ENCODE peak calls at places on chromosomes 6 and 20, in eight cellular contexts. Y is psoas muscle, U is heart right ventricle, S is heart left ventricle, X is bronchial epithelial cell, M is HCT116, H is left lung, N is HL-60. D is an unnamed sample. For H3K27me3, the result is how much of the 10 kb centered on the place peaks cover.

GRCh38 chr6:3962897-3963296 is 113.7 kb downstream of the FAM50B start:
- DNase-seq in H (no peak), Y (no peak), U (no peak), M (no peak), X (no peak), N (no peak), S (no peak), D (no peak)

GRCh38 chr20:33211817-33212424 is 5.2 kb upstream of the BPIFA3 start:
- DNase-seq in X (peak), M (peak), S (no peak), N (peak), H (peak), U (no peak), Y (no peak), D (no peak)

GRCh38 chr6:9520417-9521151 is 894.3 kb downstream of the TFAP2A start:
- DNase-seq in Y (no peak), U (no peak), X (peak), S (no peak), H (no peak), M (peak), N (no peak), D (no peak)

GRCh38 chr20:45415822-45416637 is at the start of gene PIGT:
- DNase-seq in X (peak), U (peak), M (peak), S (peak), H (peak), Y (peak), N (peak), D (peak)

GRCh38 chr6:135895231-135895931 is 43.9 kb downstream of the PDE7B start:
- DNase-seq in M (no peak), H (no peak), S (no peak), U (no peak), N (no peak), X (no peak), Y (no peak), D (no peak)

GRCh38 chr20:61925555-61926252 is 140.0 kb downstream of the TAF4 start:
- DNase-seq in U (peak), N (no peak), S (no peak), M (peak), X (peak), Y (peak), H (no peak), D (no peak)

GRCh38 chr6:315226-315625 is 22.9 kb downstream of the DUSP22 start:
- DNase-seq in N (no peak), Y (no peak), M (no peak), U (no peak), H (no peak), S (no peak), X (no peak), D (no peak)

GRCh38 chr20:4947817-4948559 is 53.3 kb downstream of the SLC23A2 start:
- DNase-seq in S (no peak), U (no peak), N (no peak), M (no peak), X (no peak), Y (no peak), H (no peak), D (no peak)

GRCh38 chr20:33506576-33506975 is 16.7 kb downstream of the CBFA2T2 start:
- DNase-seq in Y (no peak), H (no peak), X (no peak), S (no peak), M (no peak), U (no peak), N (no peak), D (no peak)

GRCh38 chr6:39330476-39330875 is 8.0 kb upstream of the KCNK16 start:
- DNase-seq in M (no peak), S (peak), X (no peak), N (peak), U (no peak), H (no peak), Y (no peak), D (no peak)

GRCh38 chr6:31441368-31442267 is 38.2 kb downstream of the MICA start:
- DNase-seq in S (peak), X (peak), Y (peak), H (peak), U (peak), N (peak), M (no peak), D (peak)

GRCh38 chr20:43746344-43747137 is 19.7 kb upstream of the GTSF1L start:
- DNase-seq in H (no peak), M (no peak), Y (no peak), S (no peak), U (no peak), X (no peak), N (peak), D (no peak)

GRCh38 chr20:2230671-2231488 is 64.9 kb upstream of the TGM3 start:
- DNase-seq in M (no peak), H (no peak), X (no peak), N (no peak), U (no peak), Y (no peak), S (no peak), D (no peak)

GRCh38 chr20:43723735-43724134 is 3.1 kb downstream of the GTSF1L start:
- DNase-seq in N (peak), S (no peak), X (no peak), U (no peak), H (no peak), M (no peak), Y (no peak), D (no peak)

GRCh38 chr6:38175786-38176185 is 356.3 kb downstream of the ZFAND3 start:
- DNase-seq in H (no peak), U (no peak), S (no peak), X (no peak), M (no peak), N (no peak), Y (no peak), D (no peak)

GRCh38 chr6:81744136-81744535 is 8.3 kb downstream of the TENT5A start:
- DNase-seq in N (no peak), Y (no peak), H (no peak), M (no peak), U (no peak), S (no peak), X (no peak), D (no peak)

GRCh38 chr20:50303573-50304500 is 113.2 kb downstream of the CEBPB start:
- DNase-seq in S (peak), U (peak), X (peak), H (no peak), Y (peak), M (no peak), N (peak), D (no peak)

GRCh38 chr20:46635514-46636091 is 15.7 kb downstream of the SLC13A3 start:
- DNase-seq in N (no peak), S (no peak), X (peak), M (no peak), Y (no peak), H (no peak), U (no peak), D (no peak)

GRCh38 chr6:158417760-158418098 is 105.5 kb downstream of the TULP4 start:
- DNase-seq in S (no peak), N (no peak), M (no peak), U (no peak), X (peak), H (no peak), Y (no peak), D (no peak)

GRCh38 chr20:1215386-1216170 is 10.3 kb upstream of the RAD21L1 start:
- DNase-seq in S (no peak), H (no peak), U (no peak), Y (no peak), X (no peak), M (no peak), N (no peak), D (no peak)

GRCh38 chr20:18653736-18654447 is 66.0 kb downstream of the DTD1 start:
- DNase-seq in M (no peak), H (no peak), S (no peak), Y (no peak), X (no peak), U (no peak), N (no peak), D (no peak)

GRCh38 chr6:26309731-26310142 is 55.3 kb upstream of the BTN3A2 start:
- DNase-seq in M (peak), X (peak), U (no peak), S (no peak), H (no peak), N (no peak), Y (no peak), D (no peak)

GRCh38 chr6:84804720-84805119 is 40.3 kb upstream of the TBX18 start:
- DNase-seq in N (no peak), Y (no peak), X (peak), S (no peak), H (no peak), U (no peak), M (no peak), D (no peak)

GRCh38 chr6:89050155-89050554 is 30.4 kb upstream of the PNRC1 start:
- DNase-seq in X (peak), N (peak), M (no peak), S (peak), U (peak), Y (peak), H (no peak), D (no peak)

GRCh38 chr20:23142162-23143050 is 56.3 kb upstream of the CD93 start:
- DNase-seq in S (no peak), Y (peak), U (no peak), X (peak), N (peak), H (peak), M (no peak), D (no peak)

GRCh38 chr6:90411292-90411781 is 114.7 kb upstream of the BACH2 start:
- DNase-seq in M (peak), H (no peak), U (no peak), S (no peak), Y (no peak), X (peak), N (no peak), D (no peak)

GRCh38 chr20:15113374-15113773 is 776.0 kb upstream of the FLRT3 start:
- DNase-seq in X (no peak), M (no peak), N (no peak), Y (no peak), U (no peak), S (no peak), H (no peak), D (no peak)

GRCh38 chr20:17622851-17623508 is 53.1 kb downstream of the DSTN start:
- DNase-seq in U (no peak), X (no peak), N (no peak), H (peak), Y (no peak), M (no peak), S (peak), D (no peak)

GRCh38 chr20:16846011-16846410 is 97.9 kb downstream of the OTOR start:
- DNase-seq in S (no peak), N (no peak), U (no peak), Y (no peak), H (no peak), M (no peak), X (no peak), D (no peak)

GRCh38 chr20:60804918-60805631 is 447.0 kb upstream of the CDH4 start:
- DNase-seq in N (no peak), S (no peak), X (no peak), M (no peak), U (no peak), H (no peak), Y (no peak), D (no peak)

GRCh38 chr20:4811661-4812181 is 90.0 kb downstream of the PRND start:
- DNase-seq in Y (peak), U (peak), H (peak), N (peak), M (no peak), X (no peak), S (peak), D (peak)

GRCh38 chr6:14838041-14838596 is 407.8 kb upstream of the JARID2 start:
- DNase-seq in M (no peak), Y (no peak), S (no peak), U (no peak), N (no peak), X (no peak), H (no peak), D (no peak)

GRCh38 chr6:13712485-13712990 is 903 bp upstream of the RANBP9 start:
- DNase-seq in N (peak), U (no peak), M (no peak), X (no peak), H (no peak), S (no peak), Y (no peak), D (no peak)

DNA sequence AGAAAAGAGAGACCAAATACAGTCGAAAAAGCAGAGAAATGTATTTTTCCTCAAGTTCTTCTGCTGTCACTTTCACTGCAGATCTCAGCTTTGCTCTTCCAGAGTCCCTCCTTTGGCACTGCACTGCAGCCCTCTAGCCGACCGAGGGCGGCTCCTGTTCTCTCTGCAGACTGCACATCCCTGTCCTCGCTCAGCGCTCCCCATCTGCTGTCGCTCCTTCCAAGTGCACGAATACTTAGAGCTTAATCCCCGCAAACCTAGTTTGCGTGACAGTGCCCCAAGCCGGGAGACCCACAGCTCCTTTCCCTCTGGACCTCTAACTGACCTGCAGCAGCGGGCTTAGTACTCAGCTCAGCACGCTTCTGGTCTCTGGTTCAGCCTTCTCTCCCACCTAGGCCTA is 15.2 kb downstream of the RPP21 start:
- DNase-seq in S (no peak), N (no peak), M (no peak), U (no peak), X (no peak), Y (no peak), H (no peak), D (no peak)
- H3K27me3 ChIP-seq in S (under half), N (under half), M (under half), U (half or more), X (under half), Y (under half), H (half or more), D (under half)

DNA sequence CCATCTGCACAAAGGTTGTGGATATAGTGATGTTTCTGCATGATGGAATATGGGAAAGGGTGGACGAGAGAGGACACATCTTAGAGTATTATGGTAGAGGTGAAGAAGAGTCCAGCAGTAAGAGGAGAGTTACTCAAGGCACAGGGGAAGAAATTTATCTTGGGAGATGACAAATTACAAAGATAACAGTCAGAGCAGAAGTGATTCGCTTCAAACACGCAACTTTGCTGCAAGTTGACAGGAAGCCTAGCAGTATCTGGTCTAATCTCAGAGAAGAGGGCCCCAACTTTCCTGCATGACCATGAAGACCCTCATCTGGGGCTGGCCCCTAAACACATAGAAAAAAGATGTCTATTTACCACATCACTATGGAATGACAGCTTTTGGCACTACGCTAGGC is 1.2 kb upstream of the CALHM6 start:
- DNase-seq in M (no peak), N (no peak), H (no peak), X (no peak), S (no peak), U (no peak), Y (no peak), D (no peak)
- H3K27me3 ChIP-seq in M (under half), N (under half), H (under half), X (under half), S (under half), U (under half), Y (under half), D (under half)

GRCh38 chr20:36017034-36017951 is 48.9 kb downstream of the CNBD2 start:
- DNase-seq in H (peak), S (no peak), U (no peak), N (no peak), Y (no peak), M (no peak), X (peak), D (no peak)
- H3K27me3 ChIP-seq in H (under half), S (under half), U (under half), N (under half), Y (under half), M (under half), X (under half), D (under half)

GRCh38 chr20:21693322-21693721 is 12.1 kb upstream of the PAX1 start:
- DNase-seq in H (no peak), S (no peak), M (no peak), X (no peak), Y (no peak), U (no peak), N (peak), D (no peak)
- H3K27me3 ChIP-seq in H (half or more), S (under half), M (under half), X (under half), Y (under half), U (half or more), N (under half), D (under half)

GRCh38 chr6:113500221-113500620 is 356.9 kb upstream of the MARCKS start:
- DNase-seq in S (no peak), H (no peak), M (no peak), U (no peak), Y (no peak), X (peak), N (no peak), D (no peak)
- H3K27me3 ChIP-seq in S (under half), H (under half), M (under half), U (under half), Y (under half), X (under half), N (under half), D (under half)

GRCh38 chr6:66179363-66179762 is 472.3 kb upstream of the EYS start:
- DNase-seq in U (no peak), H (no peak), N (no peak), S (no peak), Y (no peak), X (no peak), M (no peak), D (no peak)
- H3K27me3 ChIP-seq in U (under half), H (under half), N (under half), S (under half), Y (under half), X (under half), M (under half), D (under half)

GRCh38 chr6:111609827-111610526 is 4.3 kb upstream of the TRAF3IP2 start:
- DNase-seq in S (no peak), U (no peak), X (no peak), N (no peak), M (no peak), H (no peak), Y (no peak), D (no peak)
- H3K27me3 ChIP-seq in S (under half), U (under half), X (under half), N (under half), M (under half), H (under half), Y (under half), D (under half)

GRCh38 chr6:170295519-170296422 is 4.9 kb upstream of the DLL1 start:
- DNase-seq in X (peak), M (no peak), Y (no peak), S (peak), H (no peak), N (peak), U (peak), D (no peak)
- H3K27me3 ChIP-seq in X (under half), M (under half), Y (under half), S (under half), H (half or more), N (half or more), U (under half), D (under half)

GRCh38 chr20:63307538-63308217 is 14.7 kb downstream of the COL20A1 start:
- DNase-seq in S (peak), H (no peak), U (no peak), N (no peak), X (no peak), M (no peak), Y (no peak), D (no peak)

GRCh38 chr20:63305393-63305792 is 12.4 kb downstream of the COL20A1 start:
- DNase-seq in H (no peak), M (no peak), X (no peak), S (peak), N (no peak), U (no peak), Y (no peak), D (no peak)

GRCh38 chr20:63308218-63308911 is 15.4 kb downstream of the COL20A1 start:
- DNase-seq in M (no peak), S (peak), U (no peak), X (no peak), H (no peak), N (no peak), Y (no peak), D (no peak)

GRCh38 chr20:63309261-63310071 is 16.5 kb downstream of the COL20A1 start:
- DNase-seq in H (no peak), M (no peak), U (peak), N (no peak), Y (no peak), X (no peak), S (peak), D (no peak)

DNA sequence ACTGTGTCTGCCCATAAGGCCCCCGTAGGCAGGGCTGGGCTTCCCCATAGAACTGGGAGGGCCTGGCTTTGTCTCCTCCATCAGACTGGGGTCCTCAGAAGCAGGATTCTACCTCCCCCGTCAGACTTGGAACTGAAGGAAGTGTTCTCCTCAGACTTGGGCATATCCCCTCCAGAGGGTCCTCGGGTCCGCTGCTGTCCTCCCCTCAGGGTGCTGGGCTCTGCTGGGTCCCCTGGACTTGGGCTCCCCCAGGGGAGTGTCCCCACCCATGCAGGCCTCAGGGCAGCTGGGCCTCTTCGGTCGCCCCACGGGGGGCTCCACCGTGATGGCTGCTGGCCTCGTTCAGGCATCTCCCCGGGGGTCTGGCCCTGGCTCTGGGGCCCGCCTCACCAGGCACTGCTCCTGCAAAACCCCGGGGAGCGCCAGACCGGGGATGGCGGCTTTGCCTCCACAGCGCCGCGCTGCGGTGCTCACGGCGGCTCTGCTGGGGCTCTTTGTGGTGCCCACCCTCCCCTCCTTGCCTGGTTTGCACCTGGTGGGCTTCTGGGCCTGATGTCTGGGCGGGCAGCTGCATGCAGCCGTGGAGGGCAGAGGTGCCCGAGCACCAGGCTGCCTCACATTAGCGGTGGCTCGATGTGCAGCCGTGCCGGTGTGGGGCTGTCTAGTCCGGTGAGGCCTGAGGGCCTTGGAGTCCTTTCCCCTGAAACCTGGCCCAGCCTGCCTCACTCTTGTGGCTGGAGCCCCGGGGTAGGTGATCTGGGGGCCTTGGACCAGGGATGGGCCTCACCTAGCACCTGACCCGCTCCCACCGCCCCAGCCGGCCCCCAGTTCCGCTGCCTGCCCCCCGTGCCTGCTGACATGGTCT is 13.9 kb downstream of the COL20A1 start:
- DNase-seq in N (no peak), H (no peak), U (no peak), S (peak), X (no peak), Y (no peak), M (no peak), D (no peak)
- H3K27me3 ChIP-seq in N (under half), H (half or more), U (half or more), S (under half), X (under half), Y (under half), M (under half), D (under half)

DNA sequence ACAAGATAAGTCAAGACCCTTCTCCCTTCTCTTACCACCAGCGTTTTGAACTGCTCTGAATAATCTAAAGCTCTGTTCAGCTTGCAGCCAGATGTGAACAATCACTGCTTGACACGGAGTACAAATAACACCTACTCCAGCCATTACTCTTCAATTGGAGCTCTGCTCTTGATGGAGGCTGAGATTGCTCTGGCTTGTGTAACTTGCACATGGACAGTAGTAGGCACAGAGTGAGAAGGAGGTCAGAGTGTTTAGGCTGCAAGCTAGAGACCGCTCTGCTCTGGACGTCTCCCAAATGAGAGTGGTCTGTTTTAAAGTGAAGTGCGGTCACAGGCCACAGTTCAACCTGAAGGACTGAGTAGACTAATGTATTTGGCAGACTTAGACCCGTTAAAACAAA is 158.3 kb downstream of the HDGFL1 start:
- DNase-seq in X (no peak), U (no peak), S (no peak), M (no peak), N (no peak), H (no peak), Y (no peak), D (no peak)
- H3K27me3 ChIP-seq in X (under half), U (under half), S (under half), M (under half), N (under half), H (under half), Y (under half), D (under half)